ENCODE peak calls at places on chromosome 19, in eight cellular contexts. G, X, I, B, N, U, M and S are unnamed samples.

GRCh38 chr19:46381746-46382345 is 31.5 kb downstream of the CCDC8 start:
- DNase-seq in X (no peak), U (no peak), B (no peak), M (peak), G (no peak), I (no peak), N (no peak), S (no peak)

GRCh38 chr19:10226021-10226375 is 5.1 kb downstream of the S1PR2 start:
- DNase-seq in N (no peak), G (no peak), M (no peak), B (no peak), U (no peak), X (no peak), I (no peak), S (no peak)

GRCh38 chr19:56969726-56970125 is 129.2 kb upstream of the PEG3 start:
- DNase-seq in M (no peak), B (no peak), X (no peak), N (no peak), U (no peak), G (no peak), I (no peak), S (no peak)

GRCh38 chr19:13959962-13960862 is 7.9 kb downstream of the DCAF15 start:
- DNase-seq in N (no peak), G (no peak), B (no peak), U (no peak), M (no peak), X (no peak), I (no peak), S (peak)

GRCh38 chr19:47309038-47309437 is 623 bp upstream of the C5AR1 start:
- DNase-seq in M (no peak), G (no peak), U (no peak), N (no peak), B (no peak), I (no peak), X (no peak), S (no peak)

GRCh38 chr19:32322541-32322940 is 22.9 kb upstream of the ZNF507 start:
- DNase-seq in X (peak), U (no peak), I (no peak), N (no peak), M (no peak), G (no peak), B (no peak), S (no peak)

GRCh38 chr19:14979498-14980255 is at the start of gene SLC1A6:
- DNase-seq in M (no peak), I (no peak), G (no peak), X (no peak), N (no peak), B (no peak), U (no peak), S (no peak)

GRCh38 chr19:45497791-45498190 is 452 bp upstream of the PPM1N start:
- DNase-seq in B (no peak), G (no peak), I (no peak), X (no peak), M (no peak), N (no peak), U (no peak), S (no peak)

GRCh38 chr19:1449467-1450442 is at the start of gene APC2:
- DNase-seq in B (no peak), X (no peak), U (no peak), M (no peak), I (no peak), G (peak), N (no peak), S (peak)

GRCh38 chr19:23002690-23003422 is at the start of gene ZNF728:
- DNase-seq in M (no peak), B (peak), G (no peak), I (no peak), U (no peak), N (no peak), X (peak), S (no peak)

GRCh38 chr19:13693933-13694332 is 70.4 kb upstream of the MRI1 start:
- DNase-seq in M (no peak), U (no peak), X (no peak), N (no peak), G (no peak), I (no peak), B (no peak), S (no peak)

GRCh38 chr19:18220632-18221275 is 5.5 kb downstream of the PDE4C start:
- DNase-seq in I (no peak), M (no peak), B (no peak), U (no peak), N (no peak), G (no peak), X (no peak), S (no peak)

GRCh38 chr19:6270076-6270745 is 9.6 kb downstream of the MLLT1 start:
- DNase-seq in I (no peak), B (no peak), M (no peak), U (no peak), N (no peak), G (no peak), X (no peak), S (no peak)

GRCh38 chr19:31312004-31312403 is 37.2 kb downstream of the TSHZ3 start:
- DNase-seq in X (no peak), I (peak), U (no peak), M (no peak), B (no peak), N (no peak), G (no peak), S (no peak)

GRCh38 chr19:56566904-56567273 is 379 bp upstream of the ZNF470 start:
- DNase-seq in U (peak), M (no peak), G (peak), B (no peak), I (peak), N (peak), X (peak), S (peak)

GRCh38 chr19:56015756-56016155 is 29.2 kb downstream of the NLRP5 start:
- DNase-seq in M (no peak), U (no peak), I (no peak), X (no peak), G (no peak), N (no peak), B (no peak), S (peak)

GRCh38 chr19:10018219-10018618 is 4.9 kb downstream of the RDH8 start:
- DNase-seq in B (no peak), M (no peak), X (no peak), N (no peak), G (no peak), I (no peak), U (no peak), S (no peak)

GRCh38 chr19:41218615-41219507 is at the start of gene AXL:
- DNase-seq in N (no peak), I (no peak), G (no peak), U (no peak), M (no peak), B (no peak), X (peak), S (no peak)

GRCh38 chr19:1516395-1516753 is 3.6 kb upstream of the ADAMTSL5 start:
- DNase-seq in B (no peak), N (no peak), X (no peak), M (no peak), G (no peak), I (no peak), U (no peak), S (no peak)

GRCh38 chr19:55179570-55180484 is at the start of gene SYT5:
- DNase-seq in I (peak), U (peak), N (peak), G (peak), X (no peak), M (no peak), B (peak), S (no peak)

GRCh38 chr19:16627194-16627927 is 643 bp downstream of the MED26 start:
- DNase-seq in B (no peak), U (no peak), N (no peak), G (peak), I (no peak), M (no peak), X (no peak), S (no peak)

GRCh38 chr19:48950830-48951519 is 3.7 kb upstream of the BAX start:
- DNase-seq in U (no peak), M (no peak), B (no peak), G (no peak), X (no peak), I (no peak), N (no peak), S (no peak)

GRCh38 chr19:56076413-56076998 is 44.6 kb downstream of the ZNF787 start:
- DNase-seq in G (peak), B (peak), I (peak), N (peak), U (peak), M (no peak), X (no peak), S (peak)

GRCh38 chr19:3123088-3123721 is 12.6 kb upstream of the GNA15 start:
- DNase-seq in U (no peak), B (no peak), I (no peak), X (no peak), N (no peak), G (no peak), M (no peak), S (no peak)

GRCh38 chr19:41902594-41902993 is 19.6 kb downstream of the ARHGEF1 start:
- DNase-seq in M (no peak), U (no peak), B (no peak), I (no peak), N (no peak), G (no peak), X (no peak), S (no peak)

GRCh38 chr19:46728693-46729339 is 11.9 kb upstream of the PRKD2 start:
- DNase-seq in U (peak), B (peak), M (no peak), X (no peak), I (peak), N (peak), G (peak), S (peak)

GRCh38 chr19:19106061-19106551 is 32.2 kb downstream of the TMEM161A start:
- DNase-seq in M (no peak), G (no peak), I (no peak), B (no peak), U (no peak), N (no peak), X (no peak), S (no peak)

GRCh38 chr19:29491491-29491890 is 34.3 kb upstream of the VSTM2B start:
- DNase-seq in N (no peak), M (no peak), U (no peak), I (no peak), G (no peak), B (no peak), X (no peak), S (no peak)

GRCh38 chr19:30288957-30289735 is 83.0 kb upstream of the ZNF536 start:
- DNase-seq in M (no peak), G (no peak), U (no peak), X (no peak), I (no peak), B (no peak), N (no peak), S (no peak)

GRCh38 chr19:44050740-44051653 is 839 bp upstream of the ZNF223 start:
- DNase-seq in M (no peak), G (peak), N (no peak), X (peak), U (no peak), I (no peak), B (no peak), S (no peak)

GRCh38 chr19:17488593-17489391 is 18.5 kb downstream of the SLC27A1 start:
- DNase-seq in G (peak), N (peak), B (peak), M (no peak), U (peak), X (peak), I (peak), S (peak)